ENCODE peak calls at places on chromosomes 7 and 10, in ten cellular contexts. One of them, this sample, is unnamed.

GRCh38 chr10:71285180-71285545 is 33.9 kb upstream of the SLC29A3 start:
- DNase-seq in RWPE1: peak; percentile 66
- DNase-seq in cardiac fibroblast: peak; percentile 42
- DNase-seq in ovary: peak; percentile 66
- DNase-seq in AG20443: peak; percentile 83
- DNase-seq in effector CD8-positive, alpha-beta T cell: peak; percentile 8
- DNase-seq in cardiac muscle cell: peak; percentile 61
- DNase-seq in GM12865: peak; percentile 42
- DNase-seq in dorsolateral prefrontal cortex: peak; percentile 83
- DNase-seq in epithelial cell of prostate: no peak
- DNase-seq in this sample: no peak

GRCh38 chr7:104894313-104894712 is 119.7 kb upstream of the KMT2E start:
- DNase-seq in dorsolateral prefrontal cortex: no peak
- DNase-seq in effector CD8-positive, alpha-beta T cell: no peak
- DNase-seq in ovary: no peak
- DNase-seq in RWPE1: no peak
- DNase-seq in cardiac fibroblast: no peak
- DNase-seq in GM12865: no peak
- DNase-seq in epithelial cell of prostate: no peak
- DNase-seq in AG20443: no peak
- DNase-seq in cardiac muscle cell: no peak
- DNase-seq in this sample: no peak

GRCh38 chr7:101108330-101108857 is 18.5 kb upstream of the SERPINE1 start:
- DNase-seq in cardiac fibroblast: peak; percentile 88
- DNase-seq in epithelial cell of prostate: no peak
- DNase-seq in effector CD8-positive, alpha-beta T cell: no peak
- DNase-seq in cardiac muscle cell: no peak
- DNase-seq in AG20443: no peak
- DNase-seq in ovary: peak; percentile 70
- DNase-seq in dorsolateral prefrontal cortex: no peak
- DNase-seq in RWPE1: no peak
- DNase-seq in GM12865: peak; percentile 81
- DNase-seq in this sample: no peak

GRCh38 chr10:114957673-114958072 is 19.7 kb downstream of the TRUB1 start:
- DNase-seq in GM12865: no peak
- DNase-seq in cardiac fibroblast: peak; percentile 60
- DNase-seq in dorsolateral prefrontal cortex: no peak
- DNase-seq in epithelial cell of prostate: no peak
- DNase-seq in AG20443: no peak
- DNase-seq in RWPE1: no peak
- DNase-seq in effector CD8-positive, alpha-beta T cell: no peak
- DNase-seq in cardiac muscle cell: no peak
- DNase-seq in ovary: no peak
- DNase-seq in this sample: no peak

GRCh38 chr10:46222364-46222935 is 64.3 kb upstream of the ANTXRL start:
- DNase-seq in dorsolateral prefrontal cortex: no peak
- DNase-seq in ovary: no peak
- DNase-seq in RWPE1: no peak
- DNase-seq in GM12865: no peak
- DNase-seq in AG20443: peak; percentile 39
- DNase-seq in epithelial cell of prostate: no peak
- DNase-seq in cardiac muscle cell: no peak
- DNase-seq in cardiac fibroblast: peak; percentile 32
- DNase-seq in effector CD8-positive, alpha-beta T cell: no peak
- DNase-seq in this sample: no peak

GRCh38 chr10:120538091-120538490 is 81.1 kb downstream of the PLPP4 start:
- DNase-seq in AG20443: no peak
- DNase-seq in dorsolateral prefrontal cortex: peak; percentile 44
- DNase-seq in epithelial cell of prostate: no peak
- DNase-seq in ovary: no peak
- DNase-seq in cardiac fibroblast: no peak
- DNase-seq in RWPE1: no peak
- DNase-seq in GM12865: no peak
- DNase-seq in cardiac muscle cell: no peak
- DNase-seq in effector CD8-positive, alpha-beta T cell: no peak
- DNase-seq in this sample: no peak

GRCh38 chr7:127437772-127438330 is 45.3 kb upstream of the ZNF800 start:
- DNase-seq in cardiac fibroblast: peak; percentile 64
- DNase-seq in AG20443: peak; percentile 70
- DNase-seq in RWPE1: peak; percentile 73
- DNase-seq in GM12865: no peak
- DNase-seq in effector CD8-positive, alpha-beta T cell: no peak
- DNase-seq in ovary: no peak
- DNase-seq in epithelial cell of prostate: peak; percentile 27
- DNase-seq in cardiac muscle cell: no peak
- DNase-seq in dorsolateral prefrontal cortex: no peak
- DNase-seq in this sample: no peak

GRCh38 chr7:2729893-2730716 is 42.1 kb downstream of the AMZ1 start:
- DNase-seq in AG20443: no peak
- DNase-seq in cardiac fibroblast: no peak
- DNase-seq in cardiac muscle cell: no peak
- DNase-seq in effector CD8-positive, alpha-beta T cell: no peak
- DNase-seq in epithelial cell of prostate: no peak
- DNase-seq in RWPE1: no peak
- DNase-seq in GM12865: no peak
- DNase-seq in ovary: peak; percentile 31
- DNase-seq in dorsolateral prefrontal cortex: no peak
- DNase-seq in this sample: no peak

GRCh38 chr7:66883716-66884115 is 37.3 kb upstream of the TMEM248 start:
- DNase-seq in dorsolateral prefrontal cortex: no peak
- DNase-seq in GM12865: peak; percentile 8
- DNase-seq in AG20443: no peak
- DNase-seq in cardiac muscle cell: no peak
- DNase-seq in epithelial cell of prostate: no peak
- DNase-seq in RWPE1: peak; percentile 8
- DNase-seq in cardiac fibroblast: peak; percentile 63
- DNase-seq in effector CD8-positive, alpha-beta T cell: no peak
- DNase-seq in ovary: no peak
- DNase-seq in this sample: no peak

GRCh38 chr7:131188367-131189339 is 139.0 kb upstream of the MKLN1 start:
- DNase-seq in GM12865: peak; percentile 64
- DNase-seq in effector CD8-positive, alpha-beta T cell: no peak
- DNase-seq in cardiac muscle cell: no peak
- DNase-seq in RWPE1: peak; percentile 85
- DNase-seq in AG20443: peak; percentile 78
- DNase-seq in cardiac fibroblast: peak; percentile 99
- DNase-seq in epithelial cell of prostate: peak; percentile 97
- DNase-seq in ovary: no peak
- DNase-seq in dorsolateral prefrontal cortex: no peak
- DNase-seq in this sample: no peak

GRCh38 chr7:27198871-27199801 is 755 bp downstream of the HOXA13 start:
- DNase-seq in RWPE1: no peak
- DNase-seq in epithelial cell of prostate: no peak
- DNase-seq in AG20443: peak; percentile 54
- DNase-seq in GM12865: no peak
- DNase-seq in cardiac fibroblast: no peak
- DNase-seq in dorsolateral prefrontal cortex: no peak
- DNase-seq in ovary: no peak
- DNase-seq in effector CD8-positive, alpha-beta T cell: no peak
- DNase-seq in cardiac muscle cell: no peak
- DNase-seq in this sample: no peak

This sample was measured in iPS DF 6.9.